ENCODE peak calls at places on chromosomes 7 and 10, in seven cellular contexts. K, X, S, C, D, N and B are unnamed samples.

GRCh38 chr10:33279276-33279675 is 55.2 kb downstream of the NRP1 start:
- DNase-seq in S (no peak), K (no peak), D (peak; percentile 73), N (peak; percentile 48), X (peak; percentile 70), C (no peak), B (peak; percentile 73)

GRCh38 chr10:132407846-132408278 is 10.9 kb downstream of the PWWP2B start:
- DNase-seq in X (no peak), D (no peak), N (peak; percentile 72), C (peak; percentile 31), S (peak; percentile 92), K (no peak), B (peak; percentile 53)

GRCh38 chr10:58435297-58435696 is 50.1 kb downstream of the TFAM start:
- DNase-seq in S (no peak), K (peak; percentile 96), X (peak; percentile 98), N (peak; percentile 98), C (peak; percentile 99), D (peak; percentile 100), B (peak; percentile 94)

GRCh38 chr10:103847909-103848468 is 7.4 kb downstream of the SH3PXD2A start:
- DNase-seq in K (no peak), X (no peak), D (no peak), N (no peak), C (no peak), S (peak; percentile 43), B (no peak)

GRCh38 chr7:150950496-150951180 is 27.5 kb downstream of the KCNH2 start:
- DNase-seq in C (no peak), N (no peak), K (no peak), S (no peak), D (no peak), X (no peak), B (no peak)

GRCh38 chr7:13603661-13604060 is 385.8 kb downstream of the ETV1 start:
- DNase-seq in K (no peak), S (no peak), N (peak; percentile 3), D (peak; percentile 62), X (no peak), C (no peak), B (no peak)

GRCh38 chr7:65980478-65981250 is 1.3 kb downstream of the GUSB start:
- DNase-seq in C (peak; percentile 12), X (peak; percentile 34), S (no peak), D (peak; percentile 19), K (peak; percentile 25), N (peak; percentile 37), B (peak; percentile 23)

GRCh38 chr10:124036746-124037145 is 56.7 kb downstream of the CHST15 start:
- DNase-seq in X (no peak), D (no peak), K (no peak), C (no peak), S (no peak), N (no peak), B (no peak)

GRCh38 chr7:1691601-1692499 is 21.8 kb downstream of the ELFN1 start:
- DNase-seq in K (no peak), D (peak; percentile 66), N (no peak), C (no peak), X (no peak), S (no peak), B (no peak)

DNA sequence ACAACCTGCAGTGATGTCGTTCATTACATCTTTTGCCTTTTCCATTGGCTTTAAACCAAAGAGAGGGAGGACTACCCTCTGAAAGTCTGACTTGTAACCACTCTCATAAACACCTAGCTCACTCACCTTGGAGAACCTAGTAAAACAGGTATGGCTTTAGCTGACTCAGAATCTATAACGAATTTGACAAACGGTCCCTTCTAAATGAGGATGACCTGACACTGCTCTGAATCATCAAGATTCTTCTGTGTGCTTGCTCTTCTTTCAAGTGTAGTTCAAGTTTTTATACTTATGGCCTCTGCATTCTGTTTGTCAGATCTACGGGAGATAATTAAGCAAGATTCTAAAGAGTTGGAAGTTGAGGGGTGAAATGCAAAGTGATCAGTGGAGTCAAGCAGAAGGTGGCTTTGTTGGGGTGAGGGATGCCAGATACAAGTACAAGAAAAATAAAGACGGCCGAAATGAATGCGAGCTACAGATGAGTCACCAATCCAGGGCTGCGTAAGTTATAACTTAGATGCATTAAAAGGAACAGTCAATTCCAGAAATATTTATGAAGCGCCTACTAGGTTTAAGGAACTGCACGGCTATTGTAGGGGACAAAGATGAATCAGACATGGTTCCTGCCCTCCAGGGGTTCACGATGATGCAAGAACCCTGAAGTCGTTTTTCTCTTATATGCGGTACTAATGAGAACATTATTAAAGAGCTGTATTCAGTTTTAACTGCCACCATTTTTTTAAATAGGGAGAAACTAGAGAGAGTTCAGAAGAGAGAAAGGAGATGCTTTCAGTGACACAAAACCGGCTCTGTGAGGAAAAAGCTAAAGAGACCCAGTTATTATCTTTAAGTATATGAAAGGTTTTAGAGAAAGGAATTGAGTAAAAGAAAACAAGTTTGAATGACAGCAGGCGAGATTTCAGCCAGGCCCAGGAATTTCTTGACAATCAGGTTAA is 6.5 kb downstream of the HIPK2 start:
- DNase-seq in D (peak; percentile 90), K (peak; percentile 96), S (no peak), X (peak; percentile 98), C (peak; percentile 93), N (peak; percentile 88), B (peak; percentile 86)
- H3K4me3 ChIP-seq in D (peak overlapping the region; percentile 31), K (peak overlapping the region; percentile 19), S (no peak overlapping the region), X (peak overlapping the region; percentile 15), C (no peak overlapping the region), N (no peak overlapping the region), B (no peak overlapping the region)

GRCh38 chr7:55558962-55559920 is 13.1 kb downstream of the VOPP1 start:
- DNase-seq in K (no peak), N (no peak), X (no peak), C (no peak), S (no peak), D (no peak), B (no peak)

GRCh38 chr7:55556031-55556430 is 16.3 kb downstream of the VOPP1 start:
- DNase-seq in C (no peak), D (no peak), N (no peak), S (no peak), K (no peak), X (no peak), B (no peak)

GRCh38 chr7:55556492-55556891 is 15.8 kb downstream of the VOPP1 start:
- DNase-seq in S (no peak), D (no peak), N (no peak), X (no peak), C (no peak), K (no peak), B (no peak)

GRCh38 chr7:55555160-55555559 is 17.1 kb downstream of the VOPP1 start:
- DNase-seq in S (no peak), D (no peak), K (no peak), N (no peak), C (no peak), X (no peak), B (no peak)

DNA sequence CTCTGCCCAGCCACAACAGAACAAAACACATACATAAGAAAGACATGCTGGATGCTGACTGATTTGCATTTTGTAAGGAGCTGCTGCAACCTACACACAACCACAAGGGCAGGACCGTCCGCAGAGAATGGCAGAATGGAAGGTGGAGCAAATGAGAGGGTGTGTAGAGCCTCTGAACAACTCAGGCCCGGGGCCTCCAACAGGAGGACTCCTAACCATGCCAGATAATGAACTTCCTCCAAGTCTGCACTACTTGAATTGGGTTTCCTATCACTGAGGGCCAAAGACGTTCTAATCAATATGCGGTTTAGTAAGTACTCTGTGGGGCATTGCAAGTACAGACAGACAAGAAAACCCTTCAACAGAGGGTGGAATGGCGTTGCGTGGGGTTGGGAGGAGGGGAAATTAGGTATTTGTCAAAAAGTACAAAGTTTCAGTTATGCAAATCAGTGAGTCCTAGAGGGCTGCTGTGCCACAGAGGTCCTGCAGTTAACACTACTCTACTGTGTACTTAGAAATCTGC is 14.6 kb downstream of the VOPP1 start:
- DNase-seq in K (no peak), N (no peak), X (no peak), D (peak; percentile 24), S (no peak), C (no peak), B (no peak)
- TF ChIP-seq CTCF in K (no peak), N (no peak), X (no peak), D (no peak), S (no peak), C (no peak), B (no peak)

GRCh38 chr10:29691564-29692064 is 56.8 kb upstream of the SVIL start:
- DNase-seq in X (peak; percentile 61), C (peak; percentile 72), D (peak; percentile 94), N (peak; percentile 68), S (no peak), K (peak; percentile 78), B (peak; percentile 88)
- H3K4me3 ChIP-seq in X (peak overlapping the region; percentile 19), C (no peak overlapping the region), D (no peak overlapping the region), N (no peak overlapping the region), S (no peak overlapping the region), K (no peak overlapping the region), B (no peak overlapping the region)

GRCh38 chr10:110387617-110387982 is 82.9 kb upstream of the SMNDC1 start:
- DNase-seq in C (no peak), X (no peak), D (no peak), N (no peak), K (no peak), S (no peak), B (no peak)

GRCh38 chr10:110391541-110391940 is 86.8 kb upstream of the SMNDC1 start:
- DNase-seq in K (no peak), N (no peak), D (no peak), S (no peak), X (no peak), C (no peak), B (no peak)

GRCh38 chr10:110389250-110389649 is 84.5 kb upstream of the SMNDC1 start:
- DNase-seq in S (no peak), C (no peak), X (peak; percentile 40), D (no peak), K (peak; percentile 65), N (no peak), B (peak; percentile 21)

GRCh38 chr10:110387983-110388681 is 83.4 kb upstream of the SMNDC1 start:
- DNase-seq in N (peak; percentile 80), C (no peak), K (peak; percentile 57), D (no peak), S (no peak), X (peak; percentile 43), B (no peak)

GRCh38 chr10:110388682-110389052 is 83.9 kb upstream of the SMNDC1 start:
- DNase-seq in C (no peak), X (no peak), S (no peak), N (peak; percentile 56), D (no peak), K (no peak), B (no peak)
- TF ChIP-seq CTCF in C (peak; percentile 22), X (no peak), S (no peak), N (peak; percentile 14), D (peak; percentile 36), K (peak; percentile 42), B (peak; percentile 30)